ENCODE peak calls at places on chromosomes 3 and 15, in five cellular contexts. Y is HCEC 1CT; X is endothelial cell of umbilical vein; G is Calu3; M is activated naive CD8-positive, alpha-beta T cell treated with anti-CD3 and anti-CD28 coated beads, Interleukin-2, amount 50 U/mL, for 24 hours. B is an unnamed sample.

GRCh38 chr3:46386206-46386605 is 15.5 kb downstream of the CCR5 start:
- DNase-seq in Y (peak; percentile 72), X (peak; percentile 75), G (peak; percentile 30), M (no peak), B (no peak)

GRCh38 chr3:62732183-62732904 is 142.9 kb downstream of the CADPS start:
- DNase-seq in Y (no peak), X (no peak), G (no peak), M (no peak), B (no peak)

GRCh38 chr3:129461022-129461421 is 21.0 kb downstream of the IFT122 start:
- DNase-seq in Y (peak; percentile 83), X (no peak), G (no peak), M (no peak), B (no peak)

GRCh38 chr15:55250392-55250791 is 39.2 kb downstream of the RAB27A start:
- DNase-seq in Y (peak; percentile 91), X (no peak), G (no peak), M (no peak), B (no peak)

GRCh38 chr3:59818033-59818936 is 768.5 kb upstream of the CFAP20DC start:
- DNase-seq in Y (peak; percentile 98), X (no peak), G (peak; percentile 49), M (no peak), B (peak; percentile 32)

GRCh38 chr15:75640483-75641175 is 605 bp upstream of the IMP3 start:
- DNase-seq in Y (peak; percentile 65), X (peak; percentile 77), G (peak; percentile 60), M (peak; percentile 55), B (peak; percentile 72)

GRCh38 chr15:47374222-47374621 is 343.1 kb upstream of the SEMA6D start:
- DNase-seq in Y (peak; percentile 28), X (peak; percentile 52), G (no peak), M (no peak), B (no peak)

GRCh38 chr3:195226900-195227447 is 44.0 kb downstream of the XXYLT1 start:
- DNase-seq in Y (peak; percentile 14), X (peak; percentile 46), G (no peak), M (peak; percentile 23), B (no peak)

GRCh38 chr15:99634576-99634975 is 68.8 kb downstream of the MEF2A start:
- DNase-seq in Y (no peak), X (no peak), G (no peak), M (no peak), B (no peak)

GRCh38 chr3:37967252-37967881 is 23.2 kb upstream of the VILL start:
- DNase-seq in Y (peak; percentile 61), X (peak; percentile 65), G (peak; percentile 80), M (peak; percentile 62), B (peak; percentile 4)

GRCh38 chr15:97401970-97402369 is 558.5 kb upstream of the ARRDC4 start:
- DNase-seq in Y (no peak), X (no peak), G (no peak), M (no peak), B (no peak)

GRCh38 chr15:36777941-36778340 is 198.5 kb downstream of the CDIN1 start:
- DNase-seq in Y (no peak), X (no peak), G (no peak), M (no peak), B (no peak)

GRCh38 chr3:101204246-101204645 is 116.1 kb downstream of the IMPG2 start:
- DNase-seq in Y (no peak), X (no peak), G (no peak), M (no peak), B (no peak)

GRCh38 chr3:9951598-9951961 is 628 bp downstream of the PRRT3 start:
- DNase-seq in Y (no peak), X (no peak), G (no peak), M (no peak), B (no peak)

GRCh38 chr3:52093751-52094525 is 37.6 kb upstream of the DUSP7 start:
- DNase-seq in Y (peak; percentile 32), X (peak; percentile 26), G (no peak), M (no peak), B (no peak)

GRCh38 chr3:29440321-29441019 is 159.6 kb downstream of the RBMS3 start:
- DNase-seq in Y (no peak), X (peak; percentile 59), G (no peak), M (no peak), B (peak; percentile 15)

GRCh38 chr3:151394611-151395010 is 10.1 kb upstream of the P2RY12 start:
- DNase-seq in Y (no peak), X (no peak), G (no peak), M (no peak), B (no peak)

GRCh38 chr3:73868688-73869315 is 244.1 kb upstream of the PDZRN3 start:
- DNase-seq in Y (peak; percentile 34), X (peak; percentile 5), G (peak; percentile 11), M (no peak), B (peak; percentile 24)

GRCh38 chr15:75712668-75713337 is at the start of gene CSPG4:
- DNase-seq in Y (peak; percentile 62), X (no peak), G (peak; percentile 40), M (no peak), B (no peak)

GRCh38 chr3:132134611-132135010 is 99.8 kb upstream of the CPNE4 start:
- DNase-seq in Y (peak; percentile 93), X (peak; percentile 92), G (peak; percentile 61), M (no peak), B (no peak)

GRCh38 chr3:194121881-194122280 is 14.1 kb upstream of the HES1 start:
- DNase-seq in Y (peak; percentile 44), X (peak; percentile 48), G (no peak), M (no peak), B (no peak)

GRCh38 chr15:68783226-68784054 is 37.3 kb downstream of the ANP32A start:
- DNase-seq in Y (no peak), X (peak; percentile 32), G (peak; percentile 73), M (peak; percentile 67), B (no peak)

GRCh38 chr15:43488790-43489585 is 4.0 kb downstream of the TP53BP1 start:
- DNase-seq in Y (no peak), X (peak; percentile 25), G (no peak), M (no peak), B (peak; percentile 13)

GRCh38 chr15:99424131-99424571 is 141.6 kb upstream of the MEF2A start:
- DNase-seq in Y (no peak), X (no peak), G (no peak), M (no peak), B (no peak)

B was measured in COR-L47.